ENCODE peak calls at places on chromosome 5, in four cellular contexts. One of them, this sample, is unnamed.

GRCh38 chr5:163696270-163696887 is 191.0 kb downstream of the MAT2B start:
- DNase-seq in colonic mucosa: peak
- DNase-seq in HL-60: peak
- DNase-seq in nephron progenitor cell: peak
- DNase-seq in this sample: peak

GRCh38 chr5:3114467-3114866 is 363.0 kb upstream of the IRX2 start:
- DNase-seq in colonic mucosa: no peak
- DNase-seq in HL-60: no peak
- DNase-seq in nephron progenitor cell: no peak
- DNase-seq in this sample: no peak

GRCh38 chr5:153447534-153447933 is 42.9 kb upstream of the GRIA1 start:
- DNase-seq in colonic mucosa: no peak
- DNase-seq in HL-60: no peak
- DNase-seq in nephron progenitor cell: no peak
- DNase-seq in this sample: no peak

GRCh38 chr5:52150501-52150900 is 637.2 kb upstream of the ITGA1 start:
- DNase-seq in colonic mucosa: no peak
- DNase-seq in nephron progenitor cell: no peak
- DNase-seq in HL-60: no peak
- DNase-seq in this sample: no peak

GRCh38 chr5:160460377-160461049 is 38.9 kb downstream of the PTTG1 start:
- DNase-seq in nephron progenitor cell: no peak
- DNase-seq in colonic mucosa: no peak
- DNase-seq in HL-60: no peak
- DNase-seq in this sample: no peak

GRCh38 chr5:36778336-36778735 is 98.2 kb upstream of the NIPBL start:
- DNase-seq in HL-60: no peak
- DNase-seq in colonic mucosa: no peak
- DNase-seq in nephron progenitor cell: no peak
- DNase-seq in this sample: no peak

GRCh38 chr5:68265822-68266395 is 50.4 kb downstream of the PIK3R1 start:
- DNase-seq in nephron progenitor cell: no peak
- DNase-seq in HL-60: no peak
- DNase-seq in colonic mucosa: no peak
- DNase-seq in this sample: no peak

GRCh38 chr5:58751222-58751621 is 168.3 kb downstream of the RAB3C start:
- DNase-seq in HL-60: no peak
- DNase-seq in colonic mucosa: no peak
- DNase-seq in nephron progenitor cell: no peak
- DNase-seq in this sample: no peak

GRCh38 chr5:114191441-114191840 is 170.4 kb upstream of the KCNN2 start:
- DNase-seq in nephron progenitor cell: no peak
- DNase-seq in colonic mucosa: no peak
- DNase-seq in HL-60: no peak
- DNase-seq in this sample: no peak
- TF ChIP-seq CTCF in nephron progenitor cell: no peak
- TF ChIP-seq CTCF in colonic mucosa: no peak
- TF ChIP-seq CTCF in HL-60: no peak
- TF ChIP-seq CTCF in this sample: no peak

DNA sequence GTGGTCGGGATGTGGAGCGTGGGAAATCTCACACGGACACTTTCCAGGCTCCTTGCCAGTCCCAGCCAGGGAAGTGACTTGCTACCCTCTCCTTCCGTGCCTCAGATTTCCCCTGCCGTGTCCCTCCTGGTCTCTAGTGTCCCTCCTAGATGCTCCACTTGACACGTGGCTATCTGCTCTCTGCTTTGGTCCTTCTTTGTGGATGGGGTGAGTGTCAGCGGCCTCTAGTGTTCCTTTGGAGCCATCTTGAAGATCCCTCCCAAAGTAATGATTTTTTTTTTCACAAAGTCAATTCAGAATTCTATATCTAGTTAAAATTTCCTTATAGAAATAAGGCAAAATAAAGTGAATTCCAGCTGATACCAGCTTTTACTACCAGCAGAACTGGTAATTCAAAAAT is 117.7 kb downstream of the MRPL36 start:
- DNase-seq in nephron progenitor cell: no peak
- DNase-seq in HL-60: no peak
- DNase-seq in colonic mucosa: no peak
- DNase-seq in this sample: no peak
- TF ChIP-seq CTCF in nephron progenitor cell: no peak
- TF ChIP-seq CTCF in HL-60: no peak
- TF ChIP-seq CTCF in colonic mucosa: no peak
- TF ChIP-seq CTCF in this sample: no peak

GRCh38 chr5:91219803-91220371 is 163.2 kb downstream of the ARRDC3 start:
- DNase-seq in colonic mucosa: no peak
- DNase-seq in nephron progenitor cell: no peak
- DNase-seq in HL-60: no peak
- DNase-seq in this sample: peak
- TF ChIP-seq CTCF in colonic mucosa: no peak
- TF ChIP-seq CTCF in nephron progenitor cell: peak
- TF ChIP-seq CTCF in HL-60: no peak
- TF ChIP-seq CTCF in this sample: peak

DNA sequence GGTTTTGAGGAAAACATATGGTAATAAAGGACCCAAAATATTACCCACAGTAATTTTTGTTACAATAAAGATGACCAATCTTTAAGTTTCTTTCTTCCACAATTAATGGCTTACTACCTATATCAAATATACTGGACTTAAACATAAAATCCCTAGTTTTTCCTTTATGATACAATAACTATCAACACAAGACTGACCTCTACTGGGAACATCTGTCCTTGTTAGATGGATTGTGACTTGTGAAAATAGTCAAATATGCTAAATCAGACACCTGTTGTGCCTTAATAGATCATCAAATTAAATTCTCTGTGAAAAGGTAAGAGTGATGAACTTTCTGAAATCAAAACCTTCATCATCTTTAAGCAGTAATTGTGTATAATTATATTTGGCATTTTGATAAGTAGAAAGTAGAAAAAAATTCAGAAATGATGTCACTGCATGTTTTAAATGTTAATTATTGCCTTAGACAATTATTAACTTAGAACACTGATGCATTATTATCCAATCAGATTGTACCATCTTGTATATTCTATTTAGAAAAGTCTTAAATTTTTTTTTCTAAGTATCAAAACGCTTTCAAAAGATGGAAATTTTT is 113.6 kb downstream of the DEPDC1B start:
- DNase-seq in HL-60: no peak
- DNase-seq in nephron progenitor cell: no peak
- DNase-seq in colonic mucosa: no peak
- DNase-seq in this sample: no peak
- TF ChIP-seq CTCF in HL-60: no peak
- TF ChIP-seq CTCF in nephron progenitor cell: peak
- TF ChIP-seq CTCF in colonic mucosa: no peak
- TF ChIP-seq CTCF in this sample: peak

GRCh38 chr5:107365355-107366109 is 305.2 kb downstream of the EFNA5 start:
- DNase-seq in HL-60: no peak
- DNase-seq in nephron progenitor cell: no peak
- DNase-seq in colonic mucosa: no peak
- DNase-seq in this sample: no peak

GRCh38 chr5:107364443-107365096 is 306.2 kb downstream of the EFNA5 start:
- DNase-seq in HL-60: no peak
- DNase-seq in nephron progenitor cell: no peak
- DNase-seq in colonic mucosa: no peak
- DNase-seq in this sample: no peak

GRCh38 chr5:107359033-107359915 is 311.5 kb downstream of the EFNA5 start:
- DNase-seq in colonic mucosa: no peak
- DNase-seq in nephron progenitor cell: no peak
- DNase-seq in HL-60: no peak
- DNase-seq in this sample: no peak

GRCh38 chr5:107361945-107362344 is 308.8 kb downstream of the EFNA5 start:
- DNase-seq in nephron progenitor cell: no peak
- DNase-seq in colonic mucosa: no peak
- DNase-seq in HL-60: peak
- DNase-seq in this sample: no peak

DNA sequence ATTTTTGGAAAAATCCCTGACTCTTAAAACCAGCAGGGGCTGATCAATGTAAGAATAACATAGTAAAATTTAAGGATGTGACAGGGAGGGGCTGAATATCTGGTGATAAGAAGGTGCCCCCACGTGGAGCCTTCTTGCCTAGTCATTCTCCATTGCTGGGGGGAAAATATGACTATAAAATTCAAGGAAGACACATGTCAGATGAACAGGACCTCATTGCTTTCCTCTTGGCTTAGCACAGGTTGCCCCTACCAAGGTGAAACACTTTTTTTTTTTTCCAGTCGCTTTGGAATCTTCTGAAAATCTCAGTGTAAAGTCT is 310.9 kb downstream of the EFNA5 start:
- DNase-seq in HL-60: no peak
- DNase-seq in nephron progenitor cell: no peak
- DNase-seq in colonic mucosa: no peak
- DNase-seq in this sample: no peak
- TF ChIP-seq CTCF in HL-60: no peak
- TF ChIP-seq CTCF in nephron progenitor cell: no peak
- TF ChIP-seq CTCF in colonic mucosa: no peak
- TF ChIP-seq CTCF in this sample: no peak

GRCh38 chr5:159049844-159050318 is 49.8 kb downstream of the EBF1 start:
- DNase-seq in nephron progenitor cell: no peak
- DNase-seq in colonic mucosa: no peak
- DNase-seq in HL-60: no peak
- DNase-seq in this sample: no peak
- TF ChIP-seq CTCF in nephron progenitor cell: no peak
- TF ChIP-seq CTCF in colonic mucosa: no peak
- TF ChIP-seq CTCF in HL-60: no peak
- TF ChIP-seq CTCF in this sample: no peak

GRCh38 chr5:644509-644908 is 32.4 kb downstream of the CEP72 start:
- DNase-seq in nephron progenitor cell: no peak
- DNase-seq in HL-60: no peak
- DNase-seq in colonic mucosa: no peak
- DNase-seq in this sample: no peak
- TF ChIP-seq CTCF in nephron progenitor cell: no peak
- TF ChIP-seq CTCF in HL-60: no peak
- TF ChIP-seq CTCF in colonic mucosa: no peak
- TF ChIP-seq CTCF in this sample: no peak

GRCh38 chr5:39064450-39064849 is 9.7 kb downstream of the RICTOR start:
- DNase-seq in colonic mucosa: no peak
- DNase-seq in HL-60: no peak
- DNase-seq in nephron progenitor cell: no peak
- DNase-seq in this sample: no peak

GRCh38 chr5:39062104-39062503 is 12.1 kb downstream of the RICTOR start:
- DNase-seq in HL-60: no peak
- DNase-seq in nephron progenitor cell: no peak
- DNase-seq in colonic mucosa: no peak
- DNase-seq in this sample: no peak

GRCh38 chr5:39058984-39059565 is 15.1 kb downstream of the RICTOR start:
- DNase-seq in nephron progenitor cell: no peak
- DNase-seq in HL-60: no peak
- DNase-seq in colonic mucosa: no peak
- DNase-seq in this sample: no peak

GRCh38 chr5:39062530-39062929 is 11.7 kb downstream of the RICTOR start:
- DNase-seq in nephron progenitor cell: no peak
- DNase-seq in colonic mucosa: no peak
- DNase-seq in HL-60: no peak
- DNase-seq in this sample: no peak

DNA sequence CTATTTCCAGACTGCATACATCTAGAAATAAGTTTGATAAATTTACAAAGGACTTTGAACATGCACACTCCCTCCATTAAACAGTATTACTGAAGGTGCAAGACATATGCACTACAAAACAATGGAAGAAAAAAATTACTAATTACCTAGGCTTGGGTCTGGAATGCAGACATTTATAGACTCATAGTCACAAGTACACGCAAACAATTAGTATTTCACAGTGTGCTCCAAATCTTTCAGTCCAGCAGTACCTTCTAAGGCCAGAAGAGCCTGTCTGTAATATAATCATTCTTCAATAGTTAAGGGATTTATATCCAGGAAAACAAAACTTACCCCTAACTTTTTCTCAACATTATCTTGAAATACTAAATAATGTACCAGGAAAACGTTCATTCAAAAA is 11.2 kb downstream of the RICTOR start:
- DNase-seq in nephron progenitor cell: no peak
- DNase-seq in colonic mucosa: no peak
- DNase-seq in HL-60: no peak
- DNase-seq in this sample: no peak
- TF ChIP-seq CTCF in nephron progenitor cell: no peak
- TF ChIP-seq CTCF in colonic mucosa: no peak
- TF ChIP-seq CTCF in HL-60: no peak
- TF ChIP-seq CTCF in this sample: no peak